ENCODE peak calls at places on chromosomes 6 and 20, in eight cellular contexts. F, E, W, S, M, O, X and A are unnamed samples.

GRCh38 chr6:109626311-109626710 is 64.7 kb downstream of the AK9 start:
- DNase-seq in M (no peak), E (no peak), S (no peak), F (no peak), W (no peak), X (no peak), O (no peak), A (no peak)

GRCh38 chr6:112979830-112980229 is 632.7 kb downstream of the RFPL4B start:
- DNase-seq in F (no peak), X (peak), S (no peak), E (no peak), W (peak), M (no peak), O (no peak), A (no peak)

GRCh38 chr20:1467355-1468116 is 887 bp upstream of the NSFL1C start:
- DNase-seq in M (no peak), F (peak), O (no peak), E (no peak), X (no peak), W (peak), S (peak), A (peak)

GRCh38 chr6:151063339-151063738 is 176.4 kb upstream of the AKAP12 start:
- DNase-seq in X (peak), S (no peak), M (no peak), O (no peak), E (no peak), W (peak), F (no peak), A (no peak)

GRCh38 chr6:154805288-154805911 is 72.2 kb downstream of the SCAF8 start:
- DNase-seq in O (peak), M (no peak), E (no peak), S (no peak), X (peak), W (peak), F (no peak), A (no peak)

GRCh38 chr6:27866370-27867050 is 45.7 kb downstream of the OR2B2 start:
- DNase-seq in W (no peak), X (peak), O (no peak), E (no peak), S (no peak), M (peak), F (no peak), A (no peak)

GRCh38 chr6:108587258-108588059 is 26.7 kb downstream of the FOXO3 start:
- DNase-seq in E (no peak), X (peak), M (no peak), F (no peak), W (no peak), S (no peak), O (no peak), A (no peak)

GRCh38 chr20:43988867-43989266 is 74.2 kb downstream of the TOX2 start:
- DNase-seq in O (no peak), X (peak), F (no peak), E (no peak), S (no peak), M (no peak), W (no peak), A (no peak)

GRCh38 chr6:44843734-44844133 is 456.2 kb downstream of the CDC5L start:
- DNase-seq in X (no peak), M (no peak), F (no peak), O (no peak), W (no peak), E (no peak), S (no peak), A (no peak)

GRCh38 chr20:38203337-38204003 is 38.4 kb upstream of the TGM2 start:
- DNase-seq in M (no peak), W (no peak), S (no peak), E (no peak), F (no peak), O (no peak), X (no peak), A (no peak)

GRCh38 chr6:137903933-137904821 is 37.1 kb downstream of the TNFAIP3 start:
- DNase-seq in F (no peak), E (peak), W (peak), M (no peak), O (no peak), X (peak), S (no peak), A (no peak)

GRCh38 chr6:26537160-26537845 is 863 bp upstream of the HMGN4 start:
- DNase-seq in E (peak), W (peak), S (peak), F (peak), O (no peak), X (peak), M (peak), A (peak)

GRCh38 chr6:8556370-8557018 is 121.1 kb upstream of the SLC35B3 start:
- DNase-seq in M (no peak), E (no peak), F (no peak), X (peak), O (peak), W (no peak), S (no peak), A (no peak)

GRCh38 chr6:62283828-62284411 is 2.1 kb downstream of the KHDRBS2 start:
- DNase-seq in X (peak), E (no peak), O (peak), W (peak), S (no peak), M (no peak), F (peak), A (no peak)

GRCh38 chr6:32973934-32974333 is 5.5 kb downstream of the BRD2 start:
- DNase-seq in E (no peak), M (no peak), S (no peak), X (peak), W (peak), F (no peak), O (peak), A (no peak)

GRCh38 chr20:58596244-58597010 is 54.7 kb upstream of the STX16 start:
- DNase-seq in W (no peak), S (no peak), X (no peak), M (no peak), E (no peak), O (no peak), F (no peak), A (no peak)

GRCh38 chr6:99344289-99344688 is 5.2 kb downstream of the FAXC start:
- DNase-seq in M (no peak), O (no peak), W (no peak), S (no peak), E (no peak), X (peak), F (no peak), A (no peak)

GRCh38 chr6:53896237-53896636 is 101.4 kb downstream of the LRRC1 start:
- DNase-seq in S (no peak), E (no peak), O (no peak), X (peak), M (no peak), W (no peak), F (no peak), A (no peak)

GRCh38 chr6:6998194-6998569 is 109.6 kb upstream of the RREB1 start:
- DNase-seq in M (no peak), W (no peak), E (no peak), X (no peak), F (no peak), S (no peak), O (no peak), A (no peak)

GRCh38 chr20:8667306-8667705 is 401.6 kb upstream of the PLCB4 start:
- DNase-seq in W (no peak), E (no peak), O (no peak), S (peak), F (no peak), M (no peak), X (no peak), A (no peak)

GRCh38 chr6:44076366-44077200 is 50.7 kb downstream of the MRPL14 start:
- DNase-seq in F (peak), W (peak), X (no peak), O (no peak), E (no peak), M (no peak), S (peak), A (no peak)

GRCh38 chr20:46709055-46709458 is 392 bp upstream of the SLC2A10 start:
- DNase-seq in X (no peak), E (no peak), F (no peak), M (no peak), W (peak), O (no peak), S (no peak), A (no peak)

GRCh38 chr6:17031961-17032360 is 69.9 kb upstream of the STMND1 start:
- DNase-seq in W (no peak), X (peak), F (no peak), M (no peak), S (peak), E (no peak), O (no peak), A (no peak)

GRCh38 chr6:15378864-15379263 is 133.0 kb downstream of the JARID2 start:
- DNase-seq in M (no peak), F (no peak), O (no peak), E (no peak), X (no peak), W (no peak), S (no peak), A (no peak)

GRCh38 chr6:98054453-98054852 is 771.4 kb upstream of the MMS22L start:
- DNase-seq in O (no peak), M (no peak), W (peak), S (no peak), F (no peak), X (peak), E (no peak), A (no peak)

GRCh38 chr20:14337400-14338171 is at the start of gene FLRT3:
- DNase-seq in S (peak), E (no peak), O (peak), X (peak), W (peak), F (peak), M (no peak), A (peak)

GRCh38 chr6:25993038-25993684 is 30.6 kb downstream of the TRIM38 start:
- DNase-seq in W (no peak), O (no peak), S (no peak), M (no peak), E (no peak), X (no peak), F (no peak), A (no peak)

GRCh38 chr6:31901415-31901952 is 402 bp downstream of the ZBTB12 start:
- DNase-seq in M (peak), W (peak), F (no peak), O (peak), X (peak), E (peak), S (peak), A (no peak)

GRCh38 chr6:124480021-124480430 is 482.2 kb upstream of the RNF217 start:
- DNase-seq in O (no peak), M (no peak), W (no peak), X (peak), E (no peak), F (no peak), S (no peak), A (no peak)

GRCh38 chr6:55528624-55529023 is 50.4 kb downstream of the HMGCLL1 start:
- DNase-seq in O (peak), S (no peak), M (no peak), W (peak), E (no peak), F (peak), X (peak), A (no peak)